ENCODE peak calls at places on chromosomes 12 and 14, in ten cellular contexts. One of them, this sample, is unnamed.

GRCh38 chr12:122858171-122858570 is 22.9 kb downstream of the HIP1R start:
- DNase-seq in CD8-positive, alpha-beta T cell: no peak
- DNase-seq in HepG2: no peak
- DNase-seq in CD4-positive, alpha-beta T cell: no peak
- DNase-seq in A549: no peak
- DNase-seq in body of pancreas: no peak
- DNase-seq in lower lobe of right lung: peak; percentile 74
- DNase-seq in endothelial cell of umbilical vein: no peak
- DNase-seq in stomach: no peak
- DNase-seq in cardiac muscle cell: no peak
- DNase-seq in this sample: no peak

GRCh38 chr14:20662968-20663731 is 21.2 kb upstream of the RNASE4 start:
- DNase-seq in CD4-positive, alpha-beta T cell: peak; percentile 75
- DNase-seq in body of pancreas: peak; percentile 87
- DNase-seq in HepG2: peak; percentile 76
- DNase-seq in stomach: peak; percentile 79
- DNase-seq in endothelial cell of umbilical vein: peak; percentile 49
- DNase-seq in lower lobe of right lung: peak; percentile 78
- DNase-seq in cardiac muscle cell: peak; percentile 60
- DNase-seq in A549: peak; percentile 74
- DNase-seq in CD8-positive, alpha-beta T cell: peak; percentile 57
- DNase-seq in this sample: peak; percentile 76

GRCh38 chr14:96084796-96085195 is 45.6 kb downstream of the C14orf132 start:
- DNase-seq in CD8-positive, alpha-beta T cell: no peak
- DNase-seq in cardiac muscle cell: no peak
- DNase-seq in body of pancreas: no peak
- DNase-seq in HepG2: no peak
- DNase-seq in CD4-positive, alpha-beta T cell: no peak
- DNase-seq in lower lobe of right lung: no peak
- DNase-seq in A549: no peak
- DNase-seq in stomach: no peak
- DNase-seq in endothelial cell of umbilical vein: no peak
- DNase-seq in this sample: no peak

GRCh38 chr12:53145383-53145782 is 35.1 kb upstream of the ZNF740 start:
- DNase-seq in A549: no peak
- DNase-seq in endothelial cell of umbilical vein: no peak
- DNase-seq in HepG2: peak; percentile 84
- DNase-seq in CD8-positive, alpha-beta T cell: no peak
- DNase-seq in stomach: no peak
- DNase-seq in body of pancreas: peak; percentile 26
- DNase-seq in cardiac muscle cell: peak; percentile 70
- DNase-seq in CD4-positive, alpha-beta T cell: no peak
- DNase-seq in lower lobe of right lung: no peak
- DNase-seq in this sample: no peak

GRCh38 chr14:68922201-68922613 is 56.9 kb downstream of the ACTN1 start:
- DNase-seq in HepG2: no peak
- DNase-seq in A549: no peak
- DNase-seq in CD4-positive, alpha-beta T cell: no peak
- DNase-seq in body of pancreas: no peak
- DNase-seq in cardiac muscle cell: no peak
- DNase-seq in endothelial cell of umbilical vein: no peak
- DNase-seq in lower lobe of right lung: no peak
- DNase-seq in CD8-positive, alpha-beta T cell: no peak
- DNase-seq in stomach: no peak
- DNase-seq in this sample: no peak

GRCh38 chr14:91330111-91330696 is 85.7 kb upstream of the GPR68 start:
- DNase-seq in CD4-positive, alpha-beta T cell: no peak
- DNase-seq in cardiac muscle cell: no peak
- DNase-seq in A549: no peak
- DNase-seq in stomach: no peak
- DNase-seq in endothelial cell of umbilical vein: no peak
- DNase-seq in lower lobe of right lung: peak; percentile 81
- DNase-seq in HepG2: no peak
- DNase-seq in body of pancreas: no peak
- DNase-seq in CD8-positive, alpha-beta T cell: no peak
- DNase-seq in this sample: no peak

GRCh38 chr14:101478796-101479410 is 82.4 kb upstream of the DIO3 start:
- DNase-seq in CD8-positive, alpha-beta T cell: no peak
- DNase-seq in lower lobe of right lung: peak; percentile 29
- DNase-seq in cardiac muscle cell: no peak
- DNase-seq in A549: no peak
- DNase-seq in endothelial cell of umbilical vein: no peak
- DNase-seq in HepG2: no peak
- DNase-seq in stomach: peak; percentile 9
- DNase-seq in CD4-positive, alpha-beta T cell: peak; percentile 11
- DNase-seq in body of pancreas: peak; percentile 7
- DNase-seq in this sample: no peak

GRCh38 chr12:68106160-68106559 is 53.4 kb downstream of the IFNG start:
- DNase-seq in cardiac muscle cell: peak; percentile 39
- DNase-seq in A549: no peak
- DNase-seq in endothelial cell of umbilical vein: no peak
- DNase-seq in HepG2: no peak
- DNase-seq in stomach: no peak
- DNase-seq in lower lobe of right lung: no peak
- DNase-seq in body of pancreas: no peak
- DNase-seq in CD8-positive, alpha-beta T cell: no peak
- DNase-seq in CD4-positive, alpha-beta T cell: no peak
- DNase-seq in this sample: no peak

GRCh38 chr14:94571395-94571794 is 9.8 kb upstream of the SERPINA5 start:
- DNase-seq in A549: no peak
- DNase-seq in lower lobe of right lung: no peak
- DNase-seq in CD8-positive, alpha-beta T cell: no peak
- DNase-seq in cardiac muscle cell: peak; percentile 67
- DNase-seq in endothelial cell of umbilical vein: no peak
- DNase-seq in stomach: no peak
- DNase-seq in HepG2: no peak
- DNase-seq in body of pancreas: peak; percentile 30
- DNase-seq in CD4-positive, alpha-beta T cell: no peak
- DNase-seq in this sample: no peak

GRCh38 chr12:1436015-1436414 is 158.4 kb downstream of the FBXL14 start:
- DNase-seq in stomach: no peak
- DNase-seq in A549: no peak
- DNase-seq in CD4-positive, alpha-beta T cell: no peak
- DNase-seq in lower lobe of right lung: no peak
- DNase-seq in cardiac muscle cell: no peak
- DNase-seq in CD8-positive, alpha-beta T cell: no peak
- DNase-seq in HepG2: no peak
- DNase-seq in endothelial cell of umbilical vein: no peak
- DNase-seq in body of pancreas: no peak
- DNase-seq in this sample: no peak

GRCh38 chr14:49992901-49993335 is 100.0 kb downstream of the ARF6 start:
- DNase-seq in body of pancreas: no peak
- DNase-seq in CD4-positive, alpha-beta T cell: no peak
- DNase-seq in lower lobe of right lung: no peak
- DNase-seq in CD8-positive, alpha-beta T cell: no peak
- DNase-seq in endothelial cell of umbilical vein: no peak
- DNase-seq in HepG2: peak; percentile 86
- DNase-seq in cardiac muscle cell: peak; percentile 40
- DNase-seq in A549: no peak
- DNase-seq in stomach: no peak
- DNase-seq in this sample: no peak

GRCh38 chr12:31225656-31226535 is 100.1 kb downstream of the SINHCAF start:
- DNase-seq in body of pancreas: no peak
- DNase-seq in stomach: no peak
- DNase-seq in endothelial cell of umbilical vein: no peak
- DNase-seq in A549: no peak
- DNase-seq in CD4-positive, alpha-beta T cell: no peak
- DNase-seq in HepG2: no peak
- DNase-seq in CD8-positive, alpha-beta T cell: no peak
- DNase-seq in lower lobe of right lung: no peak
- DNase-seq in cardiac muscle cell: no peak
- DNase-seq in this sample: no peak

GRCh38 chr12:105451211-105451610 is 120.7 kb downstream of the C12orf75 start:
- DNase-seq in CD4-positive, alpha-beta T cell: no peak
- DNase-seq in HepG2: no peak
- DNase-seq in lower lobe of right lung: no peak
- DNase-seq in A549: no peak
- DNase-seq in CD8-positive, alpha-beta T cell: no peak
- DNase-seq in cardiac muscle cell: no peak
- DNase-seq in endothelial cell of umbilical vein: no peak
- DNase-seq in stomach: no peak
- DNase-seq in body of pancreas: no peak
- DNase-seq in this sample: no peak

GRCh38 chr12:93134893-93135285 is 205.8 kb upstream of the EEA1 start:
- DNase-seq in A549: no peak
- DNase-seq in lower lobe of right lung: no peak
- DNase-seq in CD8-positive, alpha-beta T cell: no peak
- DNase-seq in cardiac muscle cell: no peak
- DNase-seq in HepG2: peak; percentile 78
- DNase-seq in endothelial cell of umbilical vein: no peak
- DNase-seq in body of pancreas: no peak
- DNase-seq in stomach: no peak
- DNase-seq in CD4-positive, alpha-beta T cell: no peak
- DNase-seq in this sample: no peak
- H3K27ac ChIP-seq in A549: peak overlapping the region; percentile 28
- H3K27ac ChIP-seq in lower lobe of right lung: peak overlapping the region; percentile 74
- H3K27ac ChIP-seq in CD8-positive, alpha-beta T cell: no peak overlapping the region
- H3K27ac ChIP-seq in cardiac muscle cell: no peak overlapping the region
- H3K27ac ChIP-seq in HepG2: peak overlapping the region; percentile 92
- H3K27ac ChIP-seq in endothelial cell of umbilical vein: peak overlapping the region; percentile 71
- H3K27ac ChIP-seq in body of pancreas: peak overlapping the region; percentile 15
- H3K27ac ChIP-seq in stomach: peak overlapping the region; percentile 68
- H3K27ac ChIP-seq in CD4-positive, alpha-beta T cell: no peak overlapping the region
- H3K27ac ChIP-seq in this sample: no peak overlapping the region

GRCh38 chr14:82414853-82415539 is 881.3 kb upstream of the SEL1L start:
- DNase-seq in body of pancreas: no peak
- DNase-seq in A549: no peak
- DNase-seq in endothelial cell of umbilical vein: no peak
- DNase-seq in HepG2: no peak
- DNase-seq in CD8-positive, alpha-beta T cell: no peak
- DNase-seq in lower lobe of right lung: no peak
- DNase-seq in cardiac muscle cell: no peak
- DNase-seq in CD4-positive, alpha-beta T cell: no peak
- DNase-seq in stomach: no peak
- DNase-seq in this sample: no peak

GRCh38 chr14:82411373-82411772 is 877.7 kb upstream of the SEL1L start:
- DNase-seq in A549: no peak
- DNase-seq in body of pancreas: no peak
- DNase-seq in lower lobe of right lung: no peak
- DNase-seq in cardiac muscle cell: no peak
- DNase-seq in stomach: no peak
- DNase-seq in HepG2: no peak
- DNase-seq in CD8-positive, alpha-beta T cell: no peak
- DNase-seq in CD4-positive, alpha-beta T cell: no peak
- DNase-seq in endothelial cell of umbilical vein: no peak
- DNase-seq in this sample: no peak

GRCh38 chr14:82412545-82412944 is 878.9 kb upstream of the SEL1L start:
- DNase-seq in body of pancreas: no peak
- DNase-seq in HepG2: no peak
- DNase-seq in CD8-positive, alpha-beta T cell: no peak
- DNase-seq in stomach: no peak
- DNase-seq in endothelial cell of umbilical vein: no peak
- DNase-seq in A549: no peak
- DNase-seq in lower lobe of right lung: no peak
- DNase-seq in cardiac muscle cell: no peak
- DNase-seq in CD4-positive, alpha-beta T cell: no peak
- DNase-seq in this sample: no peak

GRCh38 chr14:82410064-82410463 is 876.4 kb upstream of the SEL1L start:
- DNase-seq in CD4-positive, alpha-beta T cell: no peak
- DNase-seq in CD8-positive, alpha-beta T cell: no peak
- DNase-seq in A549: no peak
- DNase-seq in HepG2: no peak
- DNase-seq in stomach: no peak
- DNase-seq in lower lobe of right lung: no peak
- DNase-seq in cardiac muscle cell: no peak
- DNase-seq in body of pancreas: no peak
- DNase-seq in endothelial cell of umbilical vein: no peak
- DNase-seq in this sample: no peak
- TF ChIP-seq CTCF in CD4-positive, alpha-beta T cell: no peak
- TF ChIP-seq CTCF in CD8-positive, alpha-beta T cell: no peak
- TF ChIP-seq CTCF in A549: no peak
- TF ChIP-seq CTCF in HepG2: no peak
- TF ChIP-seq CTCF in stomach: no peak
- TF ChIP-seq CTCF in lower lobe of right lung: no peak
- TF ChIP-seq CTCF in cardiac muscle cell: no peak
- TF ChIP-seq CTCF in body of pancreas: no peak
- TF ChIP-seq CTCF in endothelial cell of umbilical vein: no peak
- TF ChIP-seq CTCF in this sample: no peak

DNA sequence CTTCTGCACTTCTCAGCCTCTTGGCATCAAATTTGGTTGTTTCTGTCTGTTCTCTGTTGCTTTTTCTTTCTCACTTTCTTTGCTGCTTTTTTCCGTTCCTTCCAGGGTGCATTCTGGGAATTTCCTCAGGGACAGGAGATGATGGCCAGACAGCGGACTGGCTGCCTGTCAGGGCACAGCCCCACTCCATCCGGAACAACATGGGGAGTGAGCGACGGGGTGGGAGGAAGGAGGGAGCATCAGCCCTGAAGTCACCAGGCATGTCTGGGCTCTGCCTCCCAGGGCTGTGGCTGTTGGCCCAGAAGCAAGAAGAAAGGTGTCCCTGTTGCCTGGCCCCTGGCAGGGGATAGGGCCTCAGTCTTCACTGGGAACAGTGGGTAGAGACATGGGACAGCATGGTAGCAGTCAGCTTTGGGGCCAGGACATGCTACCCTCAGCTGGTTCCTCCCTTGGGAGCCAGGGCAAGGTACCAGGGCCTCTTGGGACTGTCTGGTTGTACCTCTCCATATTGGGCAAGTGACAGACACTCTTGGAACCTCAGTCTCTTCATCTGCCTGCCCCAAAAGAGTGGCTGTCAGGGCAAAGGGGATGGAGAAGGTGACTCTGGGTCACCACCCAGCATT is 8.6 kb downstream of the PGF start:
- DNase-seq in HepG2: no peak
- DNase-seq in A549: no peak
- DNase-seq in CD4-positive, alpha-beta T cell: no peak
- DNase-seq in cardiac muscle cell: peak; percentile 23
- DNase-seq in body of pancreas: no peak
- DNase-seq in stomach: no peak
- DNase-seq in endothelial cell of umbilical vein: no peak
- DNase-seq in CD8-positive, alpha-beta T cell: no peak
- DNase-seq in lower lobe of right lung: no peak
- DNase-seq in this sample: peak; percentile 65
- H3K27ac ChIP-seq in HepG2: no peak overlapping the region
- H3K27ac ChIP-seq in A549: peak overlapping the region; percentile 65
- H3K27ac ChIP-seq in CD4-positive, alpha-beta T cell: no peak overlapping the region
- H3K27ac ChIP-seq in cardiac muscle cell: peak overlapping the region; percentile 5
- H3K27ac ChIP-seq in body of pancreas: no peak overlapping the region
- H3K27ac ChIP-seq in stomach: peak overlapping the region; percentile 3
- H3K27ac ChIP-seq in endothelial cell of umbilical vein: peak overlapping the region; percentile 30
- H3K27ac ChIP-seq in CD8-positive, alpha-beta T cell: no peak overlapping the region
- H3K27ac ChIP-seq in lower lobe of right lung: no peak overlapping the region
- H3K27ac ChIP-seq in this sample: peak overlapping the region; percentile 64

GRCh38 chr14:67071506-67071905 is 117.7 kb upstream of the GARIN2 start:
- DNase-seq in CD8-positive, alpha-beta T cell: no peak
- DNase-seq in HepG2: no peak
- DNase-seq in body of pancreas: no peak
- DNase-seq in stomach: no peak
- DNase-seq in CD4-positive, alpha-beta T cell: no peak
- DNase-seq in cardiac muscle cell: no peak
- DNase-seq in endothelial cell of umbilical vein: no peak
- DNase-seq in lower lobe of right lung: no peak
- DNase-seq in A549: no peak
- DNase-seq in this sample: no peak

DNA sequence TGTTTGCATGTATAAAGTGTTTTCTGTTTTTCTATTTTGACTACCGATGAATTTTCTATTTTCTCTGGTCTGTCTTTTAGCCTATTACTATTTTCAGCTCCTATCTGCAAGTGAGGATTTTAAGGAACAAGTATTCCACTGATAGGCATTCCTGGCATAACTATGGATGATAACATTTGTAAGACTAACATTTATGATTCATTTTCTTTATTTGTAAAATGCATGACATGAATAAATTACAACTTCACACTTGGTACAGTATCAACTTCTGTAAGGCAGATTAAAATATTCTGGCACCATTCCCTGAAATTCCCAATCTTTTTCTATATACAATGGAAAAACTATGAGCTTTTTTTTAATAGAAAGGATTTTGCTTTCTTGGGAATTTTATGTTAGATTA is 121.0 kb upstream of the GARIN2 start:
- DNase-seq in CD4-positive, alpha-beta T cell: no peak
- DNase-seq in body of pancreas: no peak
- DNase-seq in stomach: no peak
- DNase-seq in endothelial cell of umbilical vein: peak; percentile 8
- DNase-seq in CD8-positive, alpha-beta T cell: no peak
- DNase-seq in A549: no peak
- DNase-seq in HepG2: no peak
- DNase-seq in lower lobe of right lung: no peak
- DNase-seq in cardiac muscle cell: peak; percentile 24
- DNase-seq in this sample: no peak
- TF ChIP-seq CTCF in CD4-positive, alpha-beta T cell: no peak
- TF ChIP-seq CTCF in body of pancreas: no peak
- TF ChIP-seq CTCF in stomach: no peak
- TF ChIP-seq CTCF in endothelial cell of umbilical vein: no peak
- TF ChIP-seq CTCF in CD8-positive, alpha-beta T cell: no peak
- TF ChIP-seq CTCF in A549: no peak
- TF ChIP-seq CTCF in HepG2: no peak
- TF ChIP-seq CTCF in lower lobe of right lung: no peak
- TF ChIP-seq CTCF in cardiac muscle cell: no peak
- TF ChIP-seq CTCF in this sample: no peak